ENCODE peak calls at places on chromosomes 1 and 21, in five cellular contexts. I is neuronal stem cell, B is astrocyte of the cerebellum, F is NB4, D is left ventricle myocardium inferior. U is an unnamed sample.

GRCh38 chr1:54569339-54569738 is 21.3 kb downstream of the ACOT11 start:
- DNase-seq in F (peak; percentile 25), D (no peak), I (no peak), B (no peak), U (peak; percentile 14)

GRCh38 chr1:209673631-209674417 is 1.4 kb upstream of the G0S2 start:
- DNase-seq in F (peak; percentile 69), I (no peak), B (no peak), D (no peak), U (no peak)

GRCh38 chr1:85616011-85616705 is 35.6 kb downstream of the CCN1 start:
- DNase-seq in I (no peak), F (no peak), D (no peak), B (no peak), U (no peak)

GRCh38 chr1:94230920-94231319 is 6.5 kb downstream of the ARHGAP29 start:
- DNase-seq in B (no peak), D (no peak), F (no peak), I (no peak), U (no peak)

GRCh38 chr21:24514081-24514733 is 1093.1 kb downstream of the MRPL39 start:
- DNase-seq in D (no peak), I (no peak), F (peak; percentile 4), B (no peak), U (no peak)

GRCh38 chr1:230120949-230121381 is 53.9 kb downstream of the GALNT2 start:
- DNase-seq in B (no peak), I (no peak), F (peak; percentile 26), D (no peak), U (no peak)

GRCh38 chr1:81042225-81042624 is 758.5 kb upstream of the ADGRL2 start:
- DNase-seq in F (no peak), I (no peak), B (no peak), D (no peak), U (no peak)

GRCh38 chr1:236039736-236040670 is 24.9 kb downstream of the NID1 start:
- DNase-seq in B (no peak), D (peak; percentile 49), I (no peak), F (no peak), U (peak; percentile 68)

GRCh38 chr21:45954271-45954670 is 27.3 kb upstream of the COL6A1 start:
- DNase-seq in D (no peak), I (no peak), B (no peak), F (no peak), U (no peak)

GRCh38 chr1:158035976-158036583 is 42.6 kb downstream of the KIRREL1 start:
- DNase-seq in F (peak; percentile 39), D (no peak), I (no peak), B (peak; percentile 46), U (no peak)

GRCh38 chr1:76587213-76587612 is 280.1 kb upstream of the ST6GALNAC5 start:
- DNase-seq in F (no peak), D (no peak), I (no peak), B (no peak), U (no peak)

GRCh38 chr21:41506526-41507520 is 1.1 kb downstream of the TMPRSS2 start:
- DNase-seq in D (no peak), F (no peak), B (no peak), I (peak; percentile 27), U (no peak)

GRCh38 chr1:110781525-110781924 is 91.4 kb upstream of the CD53 start:
- DNase-seq in I (no peak), B (no peak), F (no peak), D (no peak), U (no peak)

GRCh38 chr1:113744114-113744513 is 15.2 kb downstream of the PHTF1 start:
- DNase-seq in B (no peak), F (no peak), D (no peak), I (no peak), U (no peak)

GRCh38 chr1:100516854-100517253 is 21.1 kb upstream of the GPR88 start:
- DNase-seq in B (no peak), F (peak; percentile 87), I (no peak), D (no peak), U (no peak)

GRCh38 chr1:81142099-81142776 is 658.5 kb upstream of the ADGRL2 start:
- DNase-seq in F (no peak), I (no peak), D (no peak), B (peak; percentile 46), U (peak; percentile 44)

GRCh38 chr1:100342391-100342790 is 9.9 kb upstream of the CDC14A start:
- DNase-seq in I (no peak), F (no peak), B (no peak), D (no peak), U (no peak)

GRCh38 chr1:156740307-156740678 is 595 bp downstream of the MRPL24 start:
- DNase-seq in I (no peak), F (no peak), D (no peak), B (no peak), U (no peak)

GRCh38 chr1:26373281-26373680 is 731 bp upstream of the ZNF683 start:
- DNase-seq in I (no peak), D (no peak), B (no peak), F (no peak), U (no peak)

GRCh38 chr1:44679468-44679867 is 5.0 kb downstream of the ARMH1 start:
- DNase-seq in D (no peak), B (no peak), F (no peak), I (no peak), U (no peak)

GRCh38 chr1:173479649-173480048 is 2.5 kb downstream of the PRDX6 start:
- DNase-seq in I (no peak), D (no peak), B (no peak), F (no peak), U (no peak)

GRCh38 chr1:162033445-162033844 is 9.8 kb upstream of the OLFML2B start:
- DNase-seq in F (no peak), B (no peak), I (no peak), D (peak; percentile 54), U (no peak)

GRCh38 chr1:44592208-44593145 is 81.8 kb downstream of the TMEM53 start:
- DNase-seq in I (no peak), F (no peak), B (no peak), D (no peak), U (no peak)

GRCh38 chr1:66480162-66480561 is 53.8 kb upstream of the SGIP1 start:
- DNase-seq in F (no peak), I (no peak), D (no peak), B (no peak), U (no peak)

DNA sequence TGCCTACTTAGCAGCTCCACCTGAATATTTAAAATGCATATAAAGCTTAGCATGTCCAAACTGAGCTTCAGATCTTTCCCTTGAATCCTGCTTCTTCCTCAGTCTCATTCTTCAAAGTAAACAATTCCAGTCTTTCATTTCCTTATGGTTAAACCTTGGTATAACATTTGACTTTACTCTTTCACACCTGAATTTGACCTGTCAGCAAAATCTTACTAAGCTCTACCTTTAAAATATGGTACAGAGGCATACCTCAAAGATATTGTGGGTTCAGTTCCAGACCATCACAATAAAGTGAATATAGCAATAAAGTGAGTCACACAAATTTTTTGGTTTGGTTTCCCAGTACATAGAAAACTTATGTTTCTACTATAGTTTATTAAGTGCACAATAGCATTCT is 42.5 kb upstream of the RNF11 start:
- DNase-seq in D (no peak), B (no peak), I (no peak), F (no peak), U (no peak)
- H3K4me3 ChIP-seq in D (no peak overlapping the region), B (no peak overlapping the region), I (no peak overlapping the region), F (no peak overlapping the region), U (no peak overlapping the region)

GRCh38 chr1:160799641-160800040 is 3.7 kb downstream of the LY9 start:
- DNase-seq in F (no peak), B (no peak), I (no peak), D (no peak), U (no peak)

GRCh38 chr1:160798439-160798838 is 2.5 kb downstream of the LY9 start:
- DNase-seq in D (no peak), F (no peak), I (no peak), B (no peak), U (no peak)

GRCh38 chr1:160801836-160802580 is 6.0 kb downstream of the LY9 start:
- DNase-seq in F (no peak), B (no peak), D (no peak), I (no peak), U (no peak)

GRCh38 chr1:160800645-160801408 is 4.9 kb downstream of the LY9 start:
- DNase-seq in B (no peak), D (no peak), I (no peak), F (peak; percentile 25), U (no peak)

DNA sequence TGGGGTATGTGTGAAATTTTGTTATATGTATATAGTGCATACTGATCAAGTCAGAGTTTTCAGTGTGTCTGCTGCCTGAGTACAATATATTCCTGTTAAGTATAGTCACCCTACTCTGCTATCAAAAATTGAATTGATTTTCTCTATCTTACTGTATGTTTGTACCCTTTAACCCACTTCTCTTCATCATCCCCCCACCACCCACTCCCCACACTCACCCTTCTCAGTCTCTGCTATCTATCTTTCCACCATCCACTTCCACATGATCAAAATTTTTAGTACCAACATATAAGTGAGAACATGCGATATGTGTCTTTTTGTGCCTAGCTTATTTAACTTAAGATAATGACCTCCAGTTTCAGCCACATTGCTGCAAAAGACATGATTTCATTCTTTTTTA is 4.2 kb downstream of the LY9 start:
- DNase-seq in D (no peak), F (no peak), B (no peak), I (no peak), U (no peak)
- H3K4me3 ChIP-seq in D (no peak overlapping the region), F (no peak overlapping the region), B (no peak overlapping the region), I (no peak overlapping the region), U (no peak overlapping the region)

DNA sequence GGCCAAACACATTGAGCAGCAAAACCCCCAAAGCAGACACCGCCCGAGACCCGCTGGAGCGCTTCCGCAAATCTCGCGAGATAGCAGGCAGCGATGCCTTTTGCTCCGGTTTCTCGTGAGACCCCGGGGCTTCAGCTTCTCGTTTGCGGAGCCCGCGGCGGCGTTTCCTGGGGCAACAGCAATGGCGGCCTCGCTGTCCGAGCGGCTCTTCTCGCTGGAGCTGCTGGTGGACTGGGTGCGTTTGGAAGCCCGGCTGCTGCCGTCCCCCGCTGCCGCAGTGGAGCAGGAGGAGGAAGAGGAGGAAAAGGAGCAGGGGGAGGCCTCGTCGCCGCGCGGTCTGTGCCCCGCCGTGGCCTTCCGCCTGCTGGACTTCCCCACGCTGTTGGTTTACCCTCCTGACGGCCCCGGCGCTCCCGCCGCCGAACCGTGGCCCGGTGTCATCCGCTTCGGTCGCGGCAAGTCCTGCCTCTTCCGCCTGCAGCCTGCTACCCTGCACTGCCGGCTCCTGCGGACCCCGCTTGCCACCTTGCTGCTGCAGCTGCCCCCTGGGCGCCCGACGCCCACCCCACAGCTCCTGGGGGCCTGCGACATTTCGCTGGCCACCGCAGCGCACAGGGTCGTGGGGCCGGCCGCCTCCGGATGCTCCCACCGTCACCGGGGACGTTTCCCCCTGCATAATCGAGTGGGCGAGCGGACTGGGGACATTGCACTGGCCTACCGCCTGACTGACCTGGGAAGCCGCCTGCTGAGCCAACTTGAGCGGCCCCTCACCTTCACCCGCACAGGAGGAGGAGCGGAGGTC is at the start of gene MAP10:
- DNase-seq in B (peak; percentile 18), I (peak; percentile 74), D (peak; percentile 77), F (peak; percentile 90), U (peak; percentile 32)
- H3K4me3 ChIP-seq in B (peak within 1 kb of the TSS; percentile 46), I (peak within 1 kb of the TSS; percentile 88), D (peak within 1 kb of the TSS; percentile 79), F (peak within 1 kb of the TSS; percentile 79), U (peak within 1 kb of the TSS; percentile 67)

GRCh38 chr1:116557323-116557878 is 13.4 kb downstream of the CD58 start:
- DNase-seq in B (no peak), D (no peak), I (no peak), F (no peak), U (no peak)

GRCh38 chr1:116558140-116558549 is 12.7 kb downstream of the CD58 start:
- DNase-seq in B (no peak), D (no peak), I (no peak), F (no peak), U (no peak)

GRCh38 chr1:116561563-116561962 is 9.3 kb downstream of the CD58 start:
- DNase-seq in I (no peak), D (no peak), B (no peak), F (no peak), U (no peak)

GRCh38 chr1:116560704-116561490 is 9.9 kb downstream of the CD58 start:
- DNase-seq in B (no peak), F (no peak), D (no peak), I (no peak), U (no peak)

GRCh38 chr1:116559304-116559761 is 11.5 kb downstream of the CD58 start:
- DNase-seq in B (no peak), I (no peak), F (no peak), D (no peak), U (no peak)
- H3K4me3 ChIP-seq in B (no peak overlapping the region), I (no peak overlapping the region), F (no peak overlapping the region), D (no peak overlapping the region), U (no peak overlapping the region)

U was measured in skeletal muscle cell.